ENCODE peak calls at places on chromosomes 3 and 15, in nine cellular contexts. H, T, E, P, N, C, R, B and F are unnamed samples. For H3K4me1, the result is how much of the 10 kb centered on the place peaks cover.

GRCh38 chr3:173502983-173503568 is 105.5 kb downstream of the NLGN1 start:
- DNase-seq in H (no peak), T (no peak), E (no peak), P (no peak), N (no peak), C (no peak), R (no peak), B (no peak), F (no peak)

GRCh38 chr15:99963976-99964375 is 230.7 kb upstream of the LYSMD4 start:
- DNase-seq in H (peak), T (no peak), E (peak), P (no peak), N (no peak), C (no peak), R (no peak), B (peak), F (no peak)

GRCh38 chr3:64824281-64824980 is 136.6 kb upstream of the ADAMTS9 start:
- DNase-seq in H (no peak), T (no peak), E (no peak), P (no peak), N (no peak), C (no peak), R (no peak), B (no peak), F (no peak)

GRCh38 chr3:107927361-107928083 is 163.3 kb downstream of the CD47 start:
- DNase-seq in H (no peak), T (peak), E (peak), P (peak), N (peak), C (peak), R (peak), B (peak), F (peak)

GRCh38 chr3:133054572-133054971 is 16.4 kb downstream of the TMEM108 start:
- DNase-seq in H (no peak), T (no peak), E (no peak), P (no peak), N (no peak), C (no peak), R (peak), B (no peak), F (no peak)

GRCh38 chr3:129343643-129344360 is 65.1 kb downstream of the HMCES start:
- DNase-seq in H (no peak), T (no peak), E (no peak), P (peak), N (peak), C (no peak), R (peak), B (no peak), F (peak)

GRCh38 chr15:63996794-63997357 is 49.4 kb downstream of the DAPK2 start:
- DNase-seq in H (no peak), T (no peak), E (no peak), P (no peak), N (no peak), C (no peak), R (no peak), B (no peak), F (no peak)

GRCh38 chr3:61526307-61526706 is 35.1 kb upstream of the PTPRG start:
- DNase-seq in H (no peak), T (no peak), E (no peak), P (no peak), N (no peak), C (no peak), R (no peak), B (no peak), F (no peak)

GRCh38 chr15:89936051-89936792 is 23.5 kb upstream of the ARPIN start:
- DNase-seq in H (no peak), T (no peak), E (no peak), P (no peak), N (no peak), C (no peak), R (no peak), B (no peak), F (no peak)

GRCh38 chr3:61354604-61355003 is 103.4 kb upstream of the FHIT start:
- DNase-seq in H (no peak), T (no peak), E (no peak), P (no peak), N (no peak), C (no peak), R (no peak), B (no peak), F (no peak)

GRCh38 chr15:50764331-50765201 is 940 bp downstream of the SPPL2A start:
- DNase-seq in H (no peak), T (no peak), E (no peak), P (no peak), N (no peak), C (no peak), R (peak), B (no peak), F (no peak)

GRCh38 chr3:264394-265156 is 68.0 kb downstream of the CHL1 start:
- DNase-seq in H (no peak), T (no peak), E (no peak), P (no peak), N (no peak), C (peak), R (no peak), B (no peak), F (no peak)

GRCh38 chr3:197302696-197303341 is 4.4 kb upstream of the DLG1 start:
- DNase-seq in H (no peak), T (no peak), E (peak), P (no peak), N (no peak), C (peak), R (no peak), B (no peak), F (no peak)

GRCh38 chr3:8441969-8442559 is 59.6 kb upstream of the LMCD1 start:
- DNase-seq in H (no peak), T (no peak), E (no peak), P (no peak), N (no peak), C (peak), R (peak), B (peak), F (no peak)

GRCh38 chr15:58038426-58039106 is 26.9 kb downstream of the ALDH1A2 start:
- DNase-seq in H (no peak), T (no peak), E (no peak), P (peak), N (no peak), C (no peak), R (no peak), B (no peak), F (no peak)

GRCh38 chr3:15654891-15655290 is 53.3 kb downstream of the BTD start:
- DNase-seq in H (peak), T (no peak), E (no peak), P (no peak), N (no peak), C (no peak), R (no peak), B (no peak), F (no peak)

GRCh38 chr3:197749315-197749600 is 425 bp upstream of the FYTTD1 start:
- DNase-seq in H (no peak), T (peak), E (peak), P (peak), N (no peak), C (no peak), R (peak), B (no peak), F (no peak)

GRCh38 chr3:79874646-79875045 is 106.8 kb upstream of the ROBO1 start:
- DNase-seq in H (no peak), T (no peak), E (no peak), P (no peak), N (no peak), C (no peak), R (no peak), B (no peak), F (no peak)

GRCh38 chr15:33789141-33789540 is 179.2 kb upstream of the CHRM5 start:
- DNase-seq in H (no peak), T (no peak), E (no peak), P (no peak), N (no peak), C (no peak), R (peak), B (no peak), F (no peak)

GRCh38 chr3:134485075-134485536 is 679 bp downstream of the ANAPC13 start:
- DNase-seq in H (no peak), T (no peak), E (no peak), P (no peak), N (peak), C (peak), R (peak), B (no peak), F (no peak)

GRCh38 chr3:134482622-134483021 is 3.2 kb downstream of the ANAPC13 start:
- DNase-seq in H (no peak), T (no peak), E (no peak), P (no peak), N (no peak), C (no peak), R (no peak), B (no peak), F (no peak)

GRCh38 chr3:134485620-134486576 is at the start of the genes ANAPC13 and CEP63:
- DNase-seq in H (peak), T (peak), E (peak), P (peak), N (peak), C (peak), R (peak), B (peak), F (peak)

GRCh38 chr3:134481166-134481565 is 4.6 kb downstream of the ANAPC13 start:
- DNase-seq in H (no peak), T (no peak), E (no peak), P (no peak), N (no peak), C (no peak), R (no peak), B (no peak), F (no peak)

DNA sequence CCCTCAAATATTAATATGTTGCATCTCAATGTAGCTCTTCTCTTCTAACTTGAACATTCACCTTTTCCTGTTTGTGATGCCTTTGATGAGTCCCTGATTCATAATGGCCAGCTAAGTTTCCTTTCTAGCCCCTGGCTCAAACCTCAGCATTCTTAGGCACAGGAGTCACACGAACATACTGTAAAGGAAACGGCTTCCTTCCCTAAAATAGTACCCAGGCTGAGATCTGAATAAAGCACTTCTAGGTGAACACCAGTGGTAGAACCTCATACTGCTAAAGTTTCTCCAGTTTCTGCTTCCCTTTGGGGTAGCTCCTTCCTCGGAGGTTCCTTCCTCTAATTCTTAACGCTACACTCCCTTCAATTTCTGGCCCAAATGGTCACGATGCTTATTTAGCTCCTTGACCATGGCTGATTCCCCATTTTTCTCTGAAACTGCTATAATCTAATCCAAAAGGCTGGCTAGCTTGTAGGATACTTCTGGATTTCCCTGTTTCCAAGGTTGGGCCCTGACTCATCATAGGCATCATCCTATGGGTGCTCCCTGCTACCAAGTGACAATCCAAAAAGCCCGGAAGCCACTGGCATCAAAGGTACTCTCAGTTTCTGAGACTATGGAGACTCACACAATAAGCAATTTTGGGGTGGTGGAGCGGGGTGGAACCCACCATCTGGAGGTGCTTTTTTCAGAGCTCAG is 2.4 kb downstream of the ANAPC13 start:
- DNase-seq in H (no peak), T (no peak), E (peak), P (no peak), N (no peak), C (no peak), R (no peak), B (no peak), F (no peak)
- H3K4me1 ChIP-seq in H (under half), T (under half), E (half or more), P (under half), N (under half), C (under half), R (under half), B (under half), F (under half)

DNA sequence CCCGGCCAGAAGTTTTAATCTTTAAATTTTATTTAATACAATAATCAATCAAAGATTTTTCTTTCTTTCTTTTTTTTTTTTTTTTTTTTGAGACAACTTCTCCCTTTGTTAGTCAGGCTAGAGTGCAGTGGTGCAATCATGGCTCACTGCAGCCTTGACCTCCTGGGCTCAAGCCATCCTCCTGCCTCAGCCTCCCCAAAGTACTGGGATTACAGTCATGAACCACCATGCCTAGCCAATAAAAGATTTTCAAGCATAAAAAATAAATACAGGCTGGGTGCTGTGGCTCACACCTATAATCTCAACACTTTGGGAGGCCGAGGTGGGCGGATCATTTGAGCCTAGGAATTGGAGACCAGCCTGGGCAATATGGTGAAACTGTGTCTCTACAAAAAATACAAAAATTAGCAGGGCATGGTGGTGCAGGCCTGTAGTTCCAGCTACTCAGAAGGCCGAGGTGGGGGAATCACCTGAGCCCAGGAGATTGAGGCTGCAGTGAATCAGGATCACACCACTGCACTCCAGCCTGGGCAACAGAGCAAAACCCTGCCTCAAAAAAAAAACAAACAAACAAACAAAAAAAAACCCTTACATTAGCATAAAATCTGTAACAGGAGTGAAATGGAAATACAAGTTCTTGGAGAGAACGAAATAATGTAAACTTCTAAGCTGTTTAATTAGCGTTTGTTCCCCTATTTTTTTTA is 29.1 kb upstream of the SRP14 start:
- DNase-seq in H (no peak), T (no peak), E (no peak), P (no peak), N (no peak), C (no peak), R (no peak), B (peak), F (no peak)
- H3K4me1 ChIP-seq in H (under half), T (under half), E (half or more), P (under half), N (under half), C (half or more), R (under half), B (under half), F (under half)

GRCh38 chr3:116912116-116912515 is 202.5 kb downstream of the TUSC7 start:
- DNase-seq in H (no peak), T (no peak), E (no peak), P (no peak), N (no peak), C (no peak), R (no peak), B (peak), F (no peak)
- H3K4me1 ChIP-seq in H (under half), T (under half), E (under half), P (under half), N (under half), C (under half), R (under half), B (under half), F (under half)

DNA sequence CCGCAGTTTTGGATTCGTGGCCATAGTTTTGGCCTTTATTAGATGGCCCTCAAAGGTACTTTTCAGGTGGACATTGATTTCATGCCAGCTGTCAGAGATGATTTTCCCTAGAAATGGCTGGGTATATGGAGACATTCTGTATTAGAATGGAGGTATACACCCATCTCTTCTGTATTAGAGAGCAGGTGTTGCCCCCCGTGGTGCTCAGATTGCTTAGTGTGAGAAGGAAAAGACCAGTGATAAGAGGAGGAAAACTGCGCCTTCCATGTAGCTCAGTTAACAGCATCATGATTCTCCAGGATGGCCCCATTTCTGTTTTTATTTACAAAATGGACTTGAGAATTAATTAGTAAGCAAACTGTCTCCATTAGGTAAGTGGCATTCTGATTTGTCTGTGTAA is 145.9 kb downstream of the IGF1R start:
- DNase-seq in H (no peak), T (no peak), E (no peak), P (no peak), N (no peak), C (no peak), R (no peak), B (no peak), F (no peak)
- H3K4me1 ChIP-seq in H (half or more), T (under half), E (under half), P (under half), N (under half), C (under half), R (half or more), B (under half), F (under half)

GRCh38 chr3:38030126-38031021 is 932 bp upstream of the PLCD1 start:
- DNase-seq in H (no peak), T (no peak), E (no peak), P (no peak), N (peak), C (no peak), R (no peak), B (no peak), F (no peak)
- H3K4me1 ChIP-seq in H (half or more), T (under half), E (under half), P (under half), N (under half), C (under half), R (under half), B (under half), F (under half)

GRCh38 chr3:152317956-152318355 is 49.2 kb downstream of the MBNL1 start:
- DNase-seq in H (no peak), T (no peak), E (no peak), P (no peak), N (no peak), C (no peak), R (no peak), B (no peak), F (no peak)

GRCh38 chr3:152319256-152319655 is 50.5 kb downstream of the MBNL1 start:
- DNase-seq in H (no peak), T (no peak), E (no peak), P (no peak), N (no peak), C (no peak), R (no peak), B (no peak), F (no peak)

GRCh38 chr3:152317184-152317583 is 48.5 kb downstream of the MBNL1 start:
- DNase-seq in H (no peak), T (no peak), E (no peak), P (no peak), N (no peak), C (no peak), R (no peak), B (no peak), F (no peak)

GRCh38 chr3:152320201-152320617 is 51.5 kb downstream of the MBNL1 start:
- DNase-seq in H (no peak), T (no peak), E (no peak), P (no peak), N (no peak), C (no peak), R (no peak), B (no peak), F (no peak)

DNA sequence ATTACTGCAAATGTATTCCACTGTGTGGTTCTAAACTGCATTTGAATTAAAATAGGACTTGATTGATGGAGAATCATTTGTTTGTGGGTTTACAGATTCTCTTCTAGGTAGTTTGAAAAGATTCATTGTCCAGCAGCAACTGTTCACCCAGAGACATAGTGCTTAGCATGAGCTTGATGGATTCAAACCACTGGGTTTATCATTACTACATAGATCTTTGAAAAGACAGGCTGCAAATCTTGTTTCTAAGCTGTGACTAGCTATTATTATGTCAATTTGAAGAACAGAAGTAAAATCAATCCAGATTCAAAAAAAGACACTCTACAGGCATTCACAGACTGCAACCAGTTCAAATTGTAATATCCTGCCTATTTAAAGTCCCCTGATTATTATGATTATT is 49.8 kb downstream of the MBNL1 start:
- DNase-seq in H (no peak), T (no peak), E (no peak), P (no peak), N (no peak), C (no peak), R (no peak), B (no peak), F (no peak)
- H3K4me1 ChIP-seq in H (half or more), T (half or more), E (half or more), P (under half), N (under half), C (under half), R (under half), B (half or more), F (under half)

DNA sequence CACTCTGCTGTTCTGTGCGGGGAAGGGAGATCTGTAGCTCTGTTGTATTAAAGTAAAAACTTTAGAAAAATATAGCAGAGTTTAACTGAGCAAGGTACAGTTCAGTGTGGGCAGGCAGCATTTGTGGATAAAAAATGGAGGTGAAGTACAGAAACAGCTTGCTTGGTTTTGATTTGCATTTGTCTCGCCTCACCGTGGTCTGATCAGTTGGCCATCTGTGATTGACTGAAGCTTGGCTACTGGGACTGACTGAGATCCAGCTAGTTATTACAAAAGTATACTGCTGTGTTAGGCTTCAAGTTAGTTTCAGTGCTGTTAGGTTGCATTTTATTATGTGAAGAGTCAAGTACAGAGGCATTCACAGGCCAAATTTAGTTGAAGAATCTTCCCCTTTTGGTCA is 463.3 kb upstream of the GOLIM4 start:
- DNase-seq in H (no peak), T (no peak), E (no peak), P (no peak), N (no peak), C (no peak), R (no peak), B (no peak), F (no peak)
- H3K4me1 ChIP-seq in H (under half), T (under half), E (under half), P (under half), N (under half), C (under half), R (under half), B (under half), F (under half)